ENCODE peak calls at places on chromosomes 12 and 14, in seven cellular contexts. One of them, this sample, is unnamed.

GRCh38 chr12:76030378-76031080 is 1.0 kb downstream of the PHLDA1 start:
- DNase-seq in astrocyte of the spinal cord: no peak
- DNase-seq in body of pancreas: peak
- DNase-seq in MM.1S: peak
- DNase-seq in suprapubic skin: peak
- DNase-seq in AG04450: no peak
- DNase-seq in fibroblast of lung: peak
- DNase-seq in this sample: peak

GRCh38 chr14:59679872-59680271 is 103.3 kb upstream of the CCDC175 start:
- DNase-seq in suprapubic skin: no peak
- DNase-seq in body of pancreas: no peak
- DNase-seq in astrocyte of the spinal cord: peak
- DNase-seq in AG04450: no peak
- DNase-seq in MM.1S: no peak
- DNase-seq in fibroblast of lung: peak
- DNase-seq in this sample: no peak

GRCh38 chr14:95686935-95687334 is 709 bp downstream of the TCL1B start:
- DNase-seq in suprapubic skin: no peak
- DNase-seq in AG04450: no peak
- DNase-seq in fibroblast of lung: no peak
- DNase-seq in body of pancreas: no peak
- DNase-seq in MM.1S: no peak
- DNase-seq in astrocyte of the spinal cord: no peak
- DNase-seq in this sample: no peak

GRCh38 chr12:87529386-87529785 is 499.8 kb downstream of the C12orf50 start:
- DNase-seq in fibroblast of lung: no peak
- DNase-seq in AG04450: no peak
- DNase-seq in astrocyte of the spinal cord: no peak
- DNase-seq in MM.1S: no peak
- DNase-seq in suprapubic skin: no peak
- DNase-seq in body of pancreas: no peak
- DNase-seq in this sample: no peak

GRCh38 chr12:49296034-49296835 is 1.3 kb downstream of the PRPH start:
- DNase-seq in fibroblast of lung: no peak
- DNase-seq in body of pancreas: peak
- DNase-seq in suprapubic skin: no peak
- DNase-seq in MM.1S: peak
- DNase-seq in astrocyte of the spinal cord: no peak
- DNase-seq in AG04450: no peak
- DNase-seq in this sample: peak

GRCh38 chr12:8087666-8088065 is 5.6 kb downstream of the NECAP1 start:
- DNase-seq in suprapubic skin: no peak
- DNase-seq in MM.1S: peak
- DNase-seq in astrocyte of the spinal cord: no peak
- DNase-seq in body of pancreas: no peak
- DNase-seq in AG04450: no peak
- DNase-seq in fibroblast of lung: no peak
- DNase-seq in this sample: no peak

GRCh38 chr12:96743606-96744005 is 163.5 kb upstream of the NEDD1 start:
- DNase-seq in MM.1S: no peak
- DNase-seq in astrocyte of the spinal cord: peak
- DNase-seq in AG04450: no peak
- DNase-seq in suprapubic skin: no peak
- DNase-seq in body of pancreas: no peak
- DNase-seq in fibroblast of lung: peak
- DNase-seq in this sample: no peak

GRCh38 chr14:94483729-94484275 is 7.8 kb upstream of the SERPINA9 start:
- DNase-seq in MM.1S: no peak
- DNase-seq in suprapubic skin: no peak
- DNase-seq in astrocyte of the spinal cord: no peak
- DNase-seq in body of pancreas: no peak
- DNase-seq in fibroblast of lung: peak
- DNase-seq in AG04450: no peak
- DNase-seq in this sample: no peak

GRCh38 chr12:45268672-45269406 is 52.9 kb downstream of the ANO6 start:
- DNase-seq in fibroblast of lung: peak
- DNase-seq in MM.1S: peak
- DNase-seq in astrocyte of the spinal cord: peak
- DNase-seq in suprapubic skin: peak
- DNase-seq in AG04450: peak
- DNase-seq in body of pancreas: peak
- DNase-seq in this sample: no peak
- TF ChIP-seq CTCF in fibroblast of lung: peak
- TF ChIP-seq CTCF in MM.1S: peak
- TF ChIP-seq CTCF in astrocyte of the spinal cord: peak
- TF ChIP-seq CTCF in suprapubic skin: no peak
- TF ChIP-seq CTCF in AG04450: peak
- TF ChIP-seq CTCF in body of pancreas: peak
- TF ChIP-seq CTCF in this sample: peak

GRCh38 chr12:55842681-55843429 is at the start of gene MMP19:
- DNase-seq in suprapubic skin: peak
- DNase-seq in body of pancreas: no peak
- DNase-seq in AG04450: peak
- DNase-seq in MM.1S: no peak
- DNase-seq in astrocyte of the spinal cord: peak
- DNase-seq in fibroblast of lung: peak
- DNase-seq in this sample: no peak
- TF ChIP-seq CTCF in suprapubic skin: no peak
- TF ChIP-seq CTCF in body of pancreas: no peak
- TF ChIP-seq CTCF in AG04450: peak
- TF ChIP-seq CTCF in MM.1S: no peak
- TF ChIP-seq CTCF in astrocyte of the spinal cord: peak
- TF ChIP-seq CTCF in fibroblast of lung: no peak
- TF ChIP-seq CTCF in this sample: no peak

GRCh38 chr14:29521526-29522137 is 406.0 kb downstream of the PRKD1 start:
- DNase-seq in suprapubic skin: no peak
- DNase-seq in astrocyte of the spinal cord: no peak
- DNase-seq in AG04450: no peak
- DNase-seq in body of pancreas: no peak
- DNase-seq in MM.1S: no peak
- DNase-seq in fibroblast of lung: peak
- DNase-seq in this sample: no peak
- TF ChIP-seq CTCF in suprapubic skin: no peak
- TF ChIP-seq CTCF in astrocyte of the spinal cord: peak
- TF ChIP-seq CTCF in AG04450: peak
- TF ChIP-seq CTCF in body of pancreas: no peak
- TF ChIP-seq CTCF in MM.1S: peak
- TF ChIP-seq CTCF in fibroblast of lung: peak
- TF ChIP-seq CTCF in this sample: peak

GRCh38 chr12:27309293-27309994 is 23.2 kb upstream of the BMAL2 start:
- DNase-seq in MM.1S: peak
- DNase-seq in suprapubic skin: no peak
- DNase-seq in astrocyte of the spinal cord: no peak
- DNase-seq in fibroblast of lung: no peak
- DNase-seq in AG04450: no peak
- DNase-seq in body of pancreas: no peak
- DNase-seq in this sample: no peak
- TF ChIP-seq CTCF in MM.1S: no peak
- TF ChIP-seq CTCF in suprapubic skin: no peak
- TF ChIP-seq CTCF in astrocyte of the spinal cord: no peak
- TF ChIP-seq CTCF in fibroblast of lung: no peak
- TF ChIP-seq CTCF in AG04450: no peak
- TF ChIP-seq CTCF in body of pancreas: no peak
- TF ChIP-seq CTCF in this sample: no peak

GRCh38 chr14:105089746-105090492 is 24.7 kb upstream of the GPR132 start:
- DNase-seq in suprapubic skin: peak
- DNase-seq in astrocyte of the spinal cord: no peak
- DNase-seq in AG04450: no peak
- DNase-seq in body of pancreas: no peak
- DNase-seq in MM.1S: no peak
- DNase-seq in fibroblast of lung: no peak
- DNase-seq in this sample: no peak
- TF ChIP-seq CTCF in suprapubic skin: no peak
- TF ChIP-seq CTCF in astrocyte of the spinal cord: no peak
- TF ChIP-seq CTCF in AG04450: no peak
- TF ChIP-seq CTCF in body of pancreas: no peak
- TF ChIP-seq CTCF in MM.1S: no peak
- TF ChIP-seq CTCF in fibroblast of lung: no peak
- TF ChIP-seq CTCF in this sample: no peak